ENCODE peak calls at places on chromosomes 4 and X, in ten cellular contexts. One of them, this sample, is unnamed.

GRCh38 chr4:39814403-39815185 is 116.7 kb downstream of the UBE2K start:
- DNase-seq in MM.1S: no peak
- DNase-seq in uterus: no peak
- DNase-seq in psoas muscle: no peak
- DNase-seq in caudate nucleus: no peak
- DNase-seq in lower lobe of right lung: no peak
- DNase-seq in A549: peak; percentile 28
- DNase-seq in right lobe of liver: no peak
- DNase-seq in CD8-positive, alpha-beta memory T cell: peak; percentile 43
- DNase-seq in breast epithelium: no peak
- DNase-seq in this sample: no peak

GRCh38 chr4:89158884-89159503 is 47.7 kb downstream of the TIGD2 start:
- DNase-seq in MM.1S: peak; percentile 53
- DNase-seq in uterus: no peak
- DNase-seq in psoas muscle: no peak
- DNase-seq in caudate nucleus: no peak
- DNase-seq in lower lobe of right lung: no peak
- DNase-seq in A549: peak; percentile 25
- DNase-seq in right lobe of liver: no peak
- DNase-seq in CD8-positive, alpha-beta memory T cell: peak; percentile 16
- DNase-seq in breast epithelium: no peak
- DNase-seq in this sample: no peak

GRCh38 chr4:86160423-86160822 is 199.4 kb downstream of the MAPK10 start:
- DNase-seq in MM.1S: no peak
- DNase-seq in uterus: no peak
- DNase-seq in psoas muscle: no peak
- DNase-seq in caudate nucleus: no peak
- DNase-seq in lower lobe of right lung: no peak
- DNase-seq in A549: no peak
- DNase-seq in right lobe of liver: no peak
- DNase-seq in CD8-positive, alpha-beta memory T cell: no peak
- DNase-seq in breast epithelium: no peak
- DNase-seq in this sample: no peak

GRCh38 chr4:113907559-113907958 is 71.9 kb downstream of the ARSJ start:
- DNase-seq in MM.1S: no peak
- DNase-seq in uterus: no peak
- DNase-seq in psoas muscle: no peak
- DNase-seq in caudate nucleus: no peak
- DNase-seq in lower lobe of right lung: no peak
- DNase-seq in A549: no peak
- DNase-seq in right lobe of liver: no peak
- DNase-seq in CD8-positive, alpha-beta memory T cell: no peak
- DNase-seq in breast epithelium: no peak
- DNase-seq in this sample: no peak

GRCh38 chr4:848307-848691 is 22.4 kb upstream of the CPLX1 start:
- DNase-seq in MM.1S: no peak
- DNase-seq in uterus: no peak
- DNase-seq in psoas muscle: peak; percentile 13
- DNase-seq in caudate nucleus: no peak
- DNase-seq in lower lobe of right lung: peak; percentile 31
- DNase-seq in A549: no peak
- DNase-seq in right lobe of liver: peak; percentile 15
- DNase-seq in CD8-positive, alpha-beta memory T cell: no peak
- DNase-seq in breast epithelium: no peak
- DNase-seq in this sample: no peak

GRCh38 chrX:105134273-105134672 is 86.2 kb downstream of the TEX13A start:
- DNase-seq in MM.1S: no peak
- DNase-seq in uterus: no peak
- DNase-seq in psoas muscle: no peak
- DNase-seq in caudate nucleus: no peak
- DNase-seq in lower lobe of right lung: no peak
- DNase-seq in A549: no peak
- DNase-seq in right lobe of liver: no peak
- DNase-seq in CD8-positive, alpha-beta memory T cell: no peak
- DNase-seq in breast epithelium: no peak
- DNase-seq in this sample: no peak

GRCh38 chr4:103996637-103997036 is 276.9 kb upstream of the TACR3 start:
- DNase-seq in MM.1S: no peak
- DNase-seq in uterus: no peak
- DNase-seq in psoas muscle: no peak
- DNase-seq in caudate nucleus: no peak
- DNase-seq in lower lobe of right lung: no peak
- DNase-seq in A549: peak; percentile 18
- DNase-seq in right lobe of liver: no peak
- DNase-seq in CD8-positive, alpha-beta memory T cell: no peak
- DNase-seq in breast epithelium: peak; percentile 44
- DNase-seq in this sample: no peak

GRCh38 chrX:10441464-10441863 is 178.9 kb downstream of the MID1 start:
- DNase-seq in MM.1S: no peak
- DNase-seq in uterus: no peak
- DNase-seq in psoas muscle: no peak
- DNase-seq in caudate nucleus: no peak
- DNase-seq in lower lobe of right lung: no peak
- DNase-seq in A549: no peak
- DNase-seq in right lobe of liver: no peak
- DNase-seq in CD8-positive, alpha-beta memory T cell: no peak
- DNase-seq in breast epithelium: no peak
- DNase-seq in this sample: no peak

GRCh38 chr4:40848981-40849380 is 99.2 kb downstream of the NSUN7 start:
- DNase-seq in MM.1S: no peak
- DNase-seq in uterus: no peak
- DNase-seq in psoas muscle: no peak
- DNase-seq in caudate nucleus: no peak
- DNase-seq in lower lobe of right lung: no peak
- DNase-seq in A549: no peak
- DNase-seq in right lobe of liver: no peak
- DNase-seq in CD8-positive, alpha-beta memory T cell: no peak
- DNase-seq in breast epithelium: no peak
- DNase-seq in this sample: no peak

GRCh38 chrX:49263631-49264030 is 879 bp downstream of the FOXP3 start:
- DNase-seq in MM.1S: no peak
- DNase-seq in uterus: no peak
- DNase-seq in psoas muscle: no peak
- DNase-seq in caudate nucleus: no peak
- DNase-seq in lower lobe of right lung: no peak
- DNase-seq in A549: no peak
- DNase-seq in right lobe of liver: no peak
- DNase-seq in CD8-positive, alpha-beta memory T cell: no peak
- DNase-seq in breast epithelium: no peak
- DNase-seq in this sample: no peak

GRCh38 chr4:31065086-31065485 is 344.9 kb downstream of the PCDH7 start:
- DNase-seq in MM.1S: no peak
- DNase-seq in uterus: no peak
- DNase-seq in psoas muscle: no peak
- DNase-seq in caudate nucleus: no peak
- DNase-seq in lower lobe of right lung: no peak
- DNase-seq in A549: no peak
- DNase-seq in right lobe of liver: no peak
- DNase-seq in CD8-positive, alpha-beta memory T cell: no peak
- DNase-seq in breast epithelium: no peak
- DNase-seq in this sample: no peak

GRCh38 chrX:40383969-40384368 is 196.8 kb upstream of the ATP6AP2 start:
- DNase-seq in MM.1S: no peak
- DNase-seq in uterus: no peak
- DNase-seq in psoas muscle: no peak
- DNase-seq in caudate nucleus: no peak
- DNase-seq in lower lobe of right lung: no peak
- DNase-seq in A549: no peak
- DNase-seq in right lobe of liver: no peak
- DNase-seq in CD8-positive, alpha-beta memory T cell: no peak
- DNase-seq in breast epithelium: no peak
- DNase-seq in this sample: no peak

GRCh38 chr4:73698217-73698616 is 42.2 kb upstream of the CXCL8 start:
- DNase-seq in MM.1S: no peak
- DNase-seq in uterus: no peak
- DNase-seq in psoas muscle: no peak
- DNase-seq in caudate nucleus: no peak
- DNase-seq in lower lobe of right lung: no peak
- DNase-seq in A549: no peak
- DNase-seq in right lobe of liver: no peak
- DNase-seq in CD8-positive, alpha-beta memory T cell: no peak
- DNase-seq in breast epithelium: peak; percentile 80
- DNase-seq in this sample: no peak

GRCh38 chrX:103157511-103158316 is 57.2 kb upstream of the BEX4 start:
- DNase-seq in MM.1S: peak; percentile 48
- DNase-seq in uterus: no peak
- DNase-seq in psoas muscle: no peak
- DNase-seq in caudate nucleus: peak; percentile 0
- DNase-seq in lower lobe of right lung: no peak
- DNase-seq in A549: peak; percentile 25
- DNase-seq in right lobe of liver: no peak
- DNase-seq in CD8-positive, alpha-beta memory T cell: no peak
- DNase-seq in breast epithelium: no peak
- DNase-seq in this sample: no peak

GRCh38 chr4:104897297-104897645 is 249.4 kb upstream of the TET2 start:
- DNase-seq in MM.1S: no peak
- DNase-seq in uterus: no peak
- DNase-seq in psoas muscle: no peak
- DNase-seq in caudate nucleus: no peak
- DNase-seq in lower lobe of right lung: no peak
- DNase-seq in A549: no peak
- DNase-seq in right lobe of liver: peak; percentile 38
- DNase-seq in CD8-positive, alpha-beta memory T cell: no peak
- DNase-seq in breast epithelium: no peak
- DNase-seq in this sample: no peak

GRCh38 chrX:16239211-16239610 is 71.9 kb downstream of the MAGEB17 start:
- DNase-seq in MM.1S: no peak
- DNase-seq in uterus: no peak
- DNase-seq in psoas muscle: no peak
- DNase-seq in caudate nucleus: no peak
- DNase-seq in lower lobe of right lung: no peak
- DNase-seq in A549: peak; percentile 2
- DNase-seq in right lobe of liver: no peak
- DNase-seq in CD8-positive, alpha-beta memory T cell: no peak
- DNase-seq in breast epithelium: no peak
- DNase-seq in this sample: no peak

GRCh38 chrX:46681849-46682248 is 77.1 kb downstream of the SLC9A7 start:
- DNase-seq in MM.1S: no peak
- DNase-seq in uterus: no peak
- DNase-seq in psoas muscle: no peak
- DNase-seq in caudate nucleus: no peak
- DNase-seq in lower lobe of right lung: no peak
- DNase-seq in A549: no peak
- DNase-seq in right lobe of liver: no peak
- DNase-seq in CD8-positive, alpha-beta memory T cell: no peak
- DNase-seq in breast epithelium: no peak
- DNase-seq in this sample: no peak
- H3K27ac ChIP-seq in MM.1S: no peak overlapping the region
- H3K27ac ChIP-seq in uterus: no peak overlapping the region
- H3K27ac ChIP-seq in psoas muscle: no peak overlapping the region
- H3K27ac ChIP-seq in caudate nucleus: no peak overlapping the region
- H3K27ac ChIP-seq in lower lobe of right lung: no peak overlapping the region
- H3K27ac ChIP-seq in A549: no peak overlapping the region
- H3K27ac ChIP-seq in right lobe of liver: no peak overlapping the region
- H3K27ac ChIP-seq in CD8-positive, alpha-beta memory T cell: no peak overlapping the region
- H3K27ac ChIP-seq in breast epithelium: no peak overlapping the region
- H3K27ac ChIP-seq in this sample: no peak overlapping the region

DNA sequence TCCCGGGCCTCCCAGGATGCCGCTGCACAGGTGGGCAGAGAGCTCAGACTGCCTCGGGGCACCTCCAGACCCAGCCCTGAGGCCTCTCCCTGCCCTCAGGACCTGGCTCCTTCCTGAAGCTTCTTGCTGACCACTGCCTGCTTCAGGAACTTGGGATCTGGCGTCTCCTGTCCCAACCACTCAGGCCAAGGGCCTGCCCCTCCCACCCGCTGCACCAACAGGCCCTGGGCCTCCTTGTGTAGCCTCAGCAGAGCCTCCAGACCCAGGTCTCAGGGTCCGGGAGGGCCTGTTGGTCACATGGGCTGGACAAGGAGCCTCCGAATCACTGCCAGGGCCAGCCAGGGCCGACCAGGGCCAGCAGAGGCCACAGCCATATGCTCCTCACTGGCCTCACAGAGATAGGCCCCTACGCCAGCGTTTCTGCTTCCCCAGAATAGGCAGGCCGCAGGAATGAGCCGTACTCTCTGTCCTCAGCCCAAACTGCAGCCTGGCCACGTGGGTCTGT is 2.8 kb downstream of the MXD4 start:
- DNase-seq in MM.1S: no peak
- DNase-seq in uterus: peak; percentile 32
- DNase-seq in psoas muscle: peak; percentile 15
- DNase-seq in caudate nucleus: no peak
- DNase-seq in lower lobe of right lung: peak; percentile 44
- DNase-seq in A549: no peak
- DNase-seq in right lobe of liver: peak; percentile 14
- DNase-seq in CD8-positive, alpha-beta memory T cell: no peak
- DNase-seq in breast epithelium: no peak
- DNase-seq in this sample: no peak
- H3K27ac ChIP-seq in MM.1S: no peak overlapping the region
- H3K27ac ChIP-seq in uterus: peak overlapping the region; percentile 93
- H3K27ac ChIP-seq in psoas muscle: peak overlapping the region; percentile 94
- H3K27ac ChIP-seq in caudate nucleus: no peak overlapping the region
- H3K27ac ChIP-seq in lower lobe of right lung: peak overlapping the region; percentile 87
- H3K27ac ChIP-seq in A549: no peak overlapping the region
- H3K27ac ChIP-seq in right lobe of liver: peak overlapping the region; percentile 26
- H3K27ac ChIP-seq in CD8-positive, alpha-beta memory T cell: no peak overlapping the region
- H3K27ac ChIP-seq in breast epithelium: peak overlapping the region; percentile 85
- H3K27ac ChIP-seq in this sample: peak overlapping the region; percentile 80

GRCh38 chr4:76784237-76784636 is 113.7 kb downstream of the SOWAHB start:
- DNase-seq in MM.1S: no peak
- DNase-seq in uterus: no peak
- DNase-seq in psoas muscle: no peak
- DNase-seq in caudate nucleus: no peak
- DNase-seq in lower lobe of right lung: no peak
- DNase-seq in A549: no peak
- DNase-seq in right lobe of liver: no peak
- DNase-seq in CD8-positive, alpha-beta memory T cell: no peak
- DNase-seq in breast epithelium: no peak
- DNase-seq in this sample: no peak
- H3K27ac ChIP-seq in MM.1S: no peak overlapping the region
- H3K27ac ChIP-seq in uterus: no peak overlapping the region
- H3K27ac ChIP-seq in psoas muscle: no peak overlapping the region
- H3K27ac ChIP-seq in caudate nucleus: no peak overlapping the region
- H3K27ac ChIP-seq in lower lobe of right lung: no peak overlapping the region
- H3K27ac ChIP-seq in A549: no peak overlapping the region
- H3K27ac ChIP-seq in right lobe of liver: no peak overlapping the region
- H3K27ac ChIP-seq in CD8-positive, alpha-beta memory T cell: no peak overlapping the region
- H3K27ac ChIP-seq in breast epithelium: peak overlapping the region; percentile 33
- H3K27ac ChIP-seq in this sample: no peak overlapping the region

DNA sequence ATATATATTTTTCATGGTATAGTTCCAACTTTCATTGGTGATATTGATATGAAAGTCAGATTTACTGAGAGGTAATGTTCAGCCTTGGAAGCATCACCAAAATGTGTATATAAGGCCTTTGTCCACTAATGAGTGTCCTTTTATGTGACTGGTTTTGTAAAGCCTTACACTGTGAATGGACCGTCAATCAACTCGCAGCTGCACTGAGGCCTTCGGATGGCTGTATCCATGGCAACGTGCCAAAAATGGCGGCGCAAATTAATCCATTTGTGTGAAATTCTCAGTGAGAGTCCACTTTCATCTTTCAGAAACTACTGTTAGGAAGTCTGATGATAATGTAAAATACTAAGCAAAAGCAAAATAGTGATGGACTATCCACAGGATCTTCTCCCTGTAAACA is 131.7 kb downstream of the SPCS3 start:
- DNase-seq in MM.1S: no peak
- DNase-seq in uterus: no peak
- DNase-seq in psoas muscle: no peak
- DNase-seq in caudate nucleus: peak; percentile 14
- DNase-seq in lower lobe of right lung: no peak
- DNase-seq in A549: no peak
- DNase-seq in right lobe of liver: no peak
- DNase-seq in CD8-positive, alpha-beta memory T cell: no peak
- DNase-seq in breast epithelium: no peak
- DNase-seq in this sample: peak; percentile 40
- H3K27ac ChIP-seq in MM.1S: no peak overlapping the region
- H3K27ac ChIP-seq in uterus: no peak overlapping the region
- H3K27ac ChIP-seq in psoas muscle: no peak overlapping the region
- H3K27ac ChIP-seq in caudate nucleus: no peak overlapping the region
- H3K27ac ChIP-seq in lower lobe of right lung: no peak overlapping the region
- H3K27ac ChIP-seq in A549: no peak overlapping the region
- H3K27ac ChIP-seq in right lobe of liver: no peak overlapping the region
- H3K27ac ChIP-seq in CD8-positive, alpha-beta memory T cell: no peak overlapping the region
- H3K27ac ChIP-seq in breast epithelium: no peak overlapping the region
- H3K27ac ChIP-seq in this sample: no peak overlapping the region

This sample was measured in substantia nigra.